ENCODE peak calls at places on chromosomes 1 and 21, in seven cellular contexts. One of them, this sample, is unnamed.

GRCh38 chr1:226638001-226638601 is 89.5 kb downstream of the STUM start:
- DNase-seq in HepG2: no peak
- DNase-seq in SK-N-SH: no peak
- DNase-seq in A549: no peak
- DNase-seq in K562: no peak
- DNase-seq in GM12878: no peak
- DNase-seq in HCT116: no peak
- DNase-seq in this sample: no peak

GRCh38 chr21:16870116-16870515 is 642.7 kb upstream of the CXADR start:
- DNase-seq in K562: no peak
- DNase-seq in HCT116: no peak
- DNase-seq in SK-N-SH: no peak
- DNase-seq in A549: no peak
- DNase-seq in GM12878: no peak
- DNase-seq in HepG2: no peak
- DNase-seq in this sample: no peak

GRCh38 chr1:111222308-111223125 is 5.0 kb upstream of the CHI3L2 start:
- DNase-seq in GM12878: peak; percentile 81
- DNase-seq in SK-N-SH: peak; percentile 85
- DNase-seq in A549: peak; percentile 58
- DNase-seq in K562: peak; percentile 92
- DNase-seq in HepG2: peak; percentile 62
- DNase-seq in HCT116: peak; percentile 70
- DNase-seq in this sample: peak; percentile 53

GRCh38 chr1:173429517-173430477 is 47.3 kb upstream of the PRDX6 start:
- DNase-seq in A549: peak; percentile 46
- DNase-seq in HCT116: peak; percentile 40
- DNase-seq in K562: peak; percentile 81
- DNase-seq in SK-N-SH: no peak
- DNase-seq in GM12878: no peak
- DNase-seq in HepG2: peak; percentile 39
- DNase-seq in this sample: no peak

GRCh38 chr1:229975047-229975446 is 92.0 kb upstream of the GALNT2 start:
- DNase-seq in HepG2: no peak
- DNase-seq in K562: no peak
- DNase-seq in GM12878: no peak
- DNase-seq in HCT116: no peak
- DNase-seq in A549: no peak
- DNase-seq in SK-N-SH: no peak
- DNase-seq in this sample: no peak

GRCh38 chr1:3349161-3349967 is 105.1 kb upstream of the ARHGEF16 start:
- DNase-seq in A549: peak; percentile 16
- DNase-seq in GM12878: no peak
- DNase-seq in SK-N-SH: no peak
- DNase-seq in HCT116: no peak
- DNase-seq in K562: peak; percentile 67
- DNase-seq in HepG2: peak; percentile 48
- DNase-seq in this sample: no peak

GRCh38 chr21:28148400-28149064 is 844.1 kb downstream of the LTN1 start:
- DNase-seq in GM12878: no peak
- DNase-seq in K562: no peak
- DNase-seq in A549: no peak
- DNase-seq in SK-N-SH: no peak
- DNase-seq in HCT116: no peak
- DNase-seq in HepG2: no peak
- DNase-seq in this sample: no peak

GRCh38 chr21:38306833-38307232 is 50.0 kb downstream of the KCNJ15 start:
- DNase-seq in HCT116: no peak
- DNase-seq in SK-N-SH: no peak
- DNase-seq in A549: no peak
- DNase-seq in K562: no peak
- DNase-seq in GM12878: no peak
- DNase-seq in HepG2: no peak
- DNase-seq in this sample: no peak

GRCh38 chr21:14762734-14763694 is 216.9 kb upstream of the SAMSN1 start:
- DNase-seq in HCT116: no peak
- DNase-seq in HepG2: no peak
- DNase-seq in K562: peak; percentile 54
- DNase-seq in SK-N-SH: no peak
- DNase-seq in GM12878: peak; percentile 82
- DNase-seq in A549: no peak
- DNase-seq in this sample: no peak

GRCh38 chr1:195902779-195903178 is 705.5 kb downstream of the KCNT2 start:
- DNase-seq in K562: no peak
- DNase-seq in GM12878: no peak
- DNase-seq in HCT116: no peak
- DNase-seq in A549: no peak
- DNase-seq in HepG2: no peak
- DNase-seq in SK-N-SH: no peak
- DNase-seq in this sample: no peak

GRCh38 chr1:213163278-213163711 is 112.3 kb downstream of the RPS6KC1 start:
- DNase-seq in HCT116: no peak
- DNase-seq in GM12878: no peak
- DNase-seq in HepG2: no peak
- DNase-seq in SK-N-SH: no peak
- DNase-seq in K562: no peak
- DNase-seq in A549: no peak
- DNase-seq in this sample: no peak

GRCh38 chr1:3504151-3504822 is 49.8 kb downstream of the ARHGEF16 start:
- DNase-seq in HepG2: no peak
- DNase-seq in HCT116: peak; percentile 48
- DNase-seq in A549: peak; percentile 65
- DNase-seq in SK-N-SH: no peak
- DNase-seq in K562: no peak
- DNase-seq in GM12878: no peak
- DNase-seq in this sample: peak; percentile 69

GRCh38 chr1:105459759-105460158 is 1596.7 kb upstream of the PRMT6 start:
- DNase-seq in A549: no peak
- DNase-seq in HepG2: no peak
- DNase-seq in GM12878: no peak
- DNase-seq in K562: no peak
- DNase-seq in SK-N-SH: no peak
- DNase-seq in HCT116: no peak
- DNase-seq in this sample: no peak

GRCh38 chr1:17404820-17405219 is 32.8 kb downstream of the PADI6 start:
- DNase-seq in A549: no peak
- DNase-seq in GM12878: no peak
- DNase-seq in K562: no peak
- DNase-seq in SK-N-SH: no peak
- DNase-seq in HCT116: no peak
- DNase-seq in HepG2: no peak
- DNase-seq in this sample: no peak

GRCh38 chr1:96756789-96757188 is 35.2 kb downstream of the PTBP2 start:
- DNase-seq in A549: no peak
- DNase-seq in HCT116: no peak
- DNase-seq in HepG2: peak; percentile 9
- DNase-seq in K562: no peak
- DNase-seq in SK-N-SH: no peak
- DNase-seq in GM12878: no peak
- DNase-seq in this sample: no peak

DNA sequence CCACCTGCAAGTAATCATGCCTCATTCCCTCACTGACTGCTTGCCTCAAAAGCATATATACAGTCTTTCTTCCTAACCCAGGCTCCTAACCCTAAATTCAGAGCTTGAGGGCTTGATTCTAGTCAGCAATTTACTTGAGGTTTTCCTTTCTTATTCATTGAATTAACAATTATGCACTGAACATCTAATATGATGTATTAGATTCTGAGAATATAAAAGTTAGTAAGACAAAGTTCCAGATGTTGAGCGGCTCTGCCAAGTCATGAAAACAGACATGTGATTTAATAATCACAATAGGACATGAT is 1.0 kb upstream of the AIM2 start:
- DNase-seq in A549: no peak
- DNase-seq in SK-N-SH: no peak
- DNase-seq in HepG2: no peak
- DNase-seq in GM12878: no peak
- DNase-seq in HCT116: no peak
- DNase-seq in K562: no peak
- DNase-seq in this sample: no peak
- H3K4me3 ChIP-seq in A549: no peak overlapping the region
- H3K4me3 ChIP-seq in SK-N-SH: no peak overlapping the region
- H3K4me3 ChIP-seq in HepG2: no peak overlapping the region
- H3K4me3 ChIP-seq in GM12878: peak overlapping the region; percentile 64
- H3K4me3 ChIP-seq in HCT116: no peak overlapping the region
- H3K4me3 ChIP-seq in K562: no peak overlapping the region
- H3K4me3 ChIP-seq in this sample: no peak overlapping the region

DNA sequence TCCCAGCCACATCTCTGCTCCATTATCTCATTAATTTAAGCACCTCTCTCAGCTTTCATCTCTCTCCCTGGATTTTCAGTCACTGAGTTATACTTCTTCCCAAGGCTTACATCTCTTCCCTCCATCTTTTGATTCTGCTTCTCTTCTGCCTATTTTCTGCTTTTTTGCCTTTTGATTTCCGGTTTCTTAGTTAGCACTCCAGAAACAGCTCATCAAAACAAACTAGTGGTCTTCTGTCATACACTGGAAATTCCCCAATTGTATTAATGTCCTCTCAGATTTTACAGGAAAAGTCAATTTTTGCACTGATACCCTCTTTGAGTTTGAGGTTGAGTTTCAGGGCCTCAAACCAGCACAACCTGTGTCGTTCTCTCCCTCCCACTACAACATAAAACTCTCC is 1.5 kb downstream of the LCE3E start:
- DNase-seq in SK-N-SH: no peak
- DNase-seq in A549: no peak
- DNase-seq in K562: no peak
- DNase-seq in HepG2: no peak
- DNase-seq in GM12878: no peak
- DNase-seq in HCT116: no peak
- DNase-seq in this sample: no peak
- H3K9me3 ChIP-seq in SK-N-SH: no peaks in the 10 kb centered on the region
- H3K9me3 ChIP-seq in A549: peaks cover 11% of the 10 kb centered on the region
- H3K9me3 ChIP-seq in K562: no peaks in the 10 kb centered on the region
- H3K9me3 ChIP-seq in HepG2: no peaks in the 10 kb centered on the region
- H3K9me3 ChIP-seq in GM12878: peaks cover under 1% of the 10 kb centered on the region
- H3K9me3 ChIP-seq in HCT116: no peaks in the 10 kb centered on the region
- H3K9me3 ChIP-seq in this sample: no peaks in the 10 kb centered on the region

DNA sequence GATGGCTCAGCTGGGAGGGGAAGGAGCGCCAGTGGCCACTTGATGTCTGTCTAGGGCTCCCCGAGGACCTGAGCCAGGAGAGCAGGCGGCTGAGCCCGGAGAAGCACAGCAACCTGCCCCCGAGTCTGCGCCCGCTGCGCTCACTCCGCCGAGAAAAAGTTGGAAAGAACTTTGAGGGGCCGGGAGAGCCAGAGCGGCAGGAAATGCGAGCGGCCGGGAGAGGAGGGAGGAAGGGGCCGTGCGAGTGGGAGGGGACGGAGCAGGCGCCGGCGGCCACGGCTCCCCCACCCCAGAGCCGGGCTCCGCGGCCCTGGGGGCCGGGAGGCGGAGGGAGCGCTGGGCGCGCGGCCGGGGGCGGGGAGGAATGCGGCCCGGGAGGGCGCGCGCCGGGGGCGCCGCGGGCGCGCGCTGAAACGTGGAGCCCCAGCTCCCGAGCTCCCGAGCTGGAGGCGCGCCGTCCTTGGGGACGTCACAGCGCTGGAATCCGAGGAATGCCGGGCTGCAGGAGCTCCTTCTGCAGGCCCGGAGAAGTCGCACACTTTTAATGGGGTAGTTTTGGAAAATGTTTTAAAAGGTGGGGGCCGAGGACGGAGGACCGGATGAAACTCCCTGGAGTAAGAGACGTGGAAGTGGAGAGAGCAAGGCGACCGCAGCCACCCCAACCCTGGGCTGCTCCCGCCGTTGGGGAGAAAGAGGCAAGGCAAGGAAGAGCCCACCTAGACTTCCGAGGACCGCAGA is at the start of gene PTPN14:
- DNase-seq in A549: peak; percentile 91
- DNase-seq in K562: peak; percentile 54
- DNase-seq in SK-N-SH: peak; percentile 91
- DNase-seq in HepG2: peak; percentile 82
- DNase-seq in GM12878: no peak
- DNase-seq in HCT116: peak; percentile 85
- DNase-seq in this sample: no peak
- TF ChIP-seq REST in A549: no peak
- TF ChIP-seq REST in K562: no peak
- TF ChIP-seq REST in SK-N-SH: no peak
- TF ChIP-seq REST in HepG2: no peak
- TF ChIP-seq REST in GM12878: no peak
- TF ChIP-seq REST in HCT116: no peak
- TF ChIP-seq REST in this sample: no peak

GRCh38 chr1:4653328-4653660 is 1.1 kb upstream of the AJAP1 start:
- DNase-seq in K562: no peak
- DNase-seq in GM12878: no peak
- DNase-seq in HepG2: no peak
- DNase-seq in SK-N-SH: no peak
- DNase-seq in HCT116: no peak
- DNase-seq in A549: no peak
- DNase-seq in this sample: no peak

GRCh38 chr1:4654764-4655673 is 610 bp downstream of the AJAP1 start:
- DNase-seq in SK-N-SH: peak; percentile 82
- DNase-seq in HCT116: no peak
- DNase-seq in GM12878: no peak
- DNase-seq in K562: no peak
- DNase-seq in A549: no peak
- DNase-seq in HepG2: no peak
- DNase-seq in this sample: no peak

GRCh38 chr1:4652631-4653327 is 1.6 kb upstream of the AJAP1 start:
- DNase-seq in GM12878: no peak
- DNase-seq in SK-N-SH: peak; percentile 92
- DNase-seq in A549: peak; percentile 62
- DNase-seq in HepG2: peak; percentile 16
- DNase-seq in K562: peak; percentile 89
- DNase-seq in HCT116: peak; percentile 8
- DNase-seq in this sample: no peak

GRCh38 chr1:4655674-4656532 is 1.5 kb downstream of the AJAP1 start:
- DNase-seq in A549: peak; percentile 76
- DNase-seq in HCT116: no peak
- DNase-seq in SK-N-SH: peak; percentile 87
- DNase-seq in GM12878: no peak
- DNase-seq in K562: peak; percentile 22
- DNase-seq in HepG2: no peak
- DNase-seq in this sample: no peak

DNA sequence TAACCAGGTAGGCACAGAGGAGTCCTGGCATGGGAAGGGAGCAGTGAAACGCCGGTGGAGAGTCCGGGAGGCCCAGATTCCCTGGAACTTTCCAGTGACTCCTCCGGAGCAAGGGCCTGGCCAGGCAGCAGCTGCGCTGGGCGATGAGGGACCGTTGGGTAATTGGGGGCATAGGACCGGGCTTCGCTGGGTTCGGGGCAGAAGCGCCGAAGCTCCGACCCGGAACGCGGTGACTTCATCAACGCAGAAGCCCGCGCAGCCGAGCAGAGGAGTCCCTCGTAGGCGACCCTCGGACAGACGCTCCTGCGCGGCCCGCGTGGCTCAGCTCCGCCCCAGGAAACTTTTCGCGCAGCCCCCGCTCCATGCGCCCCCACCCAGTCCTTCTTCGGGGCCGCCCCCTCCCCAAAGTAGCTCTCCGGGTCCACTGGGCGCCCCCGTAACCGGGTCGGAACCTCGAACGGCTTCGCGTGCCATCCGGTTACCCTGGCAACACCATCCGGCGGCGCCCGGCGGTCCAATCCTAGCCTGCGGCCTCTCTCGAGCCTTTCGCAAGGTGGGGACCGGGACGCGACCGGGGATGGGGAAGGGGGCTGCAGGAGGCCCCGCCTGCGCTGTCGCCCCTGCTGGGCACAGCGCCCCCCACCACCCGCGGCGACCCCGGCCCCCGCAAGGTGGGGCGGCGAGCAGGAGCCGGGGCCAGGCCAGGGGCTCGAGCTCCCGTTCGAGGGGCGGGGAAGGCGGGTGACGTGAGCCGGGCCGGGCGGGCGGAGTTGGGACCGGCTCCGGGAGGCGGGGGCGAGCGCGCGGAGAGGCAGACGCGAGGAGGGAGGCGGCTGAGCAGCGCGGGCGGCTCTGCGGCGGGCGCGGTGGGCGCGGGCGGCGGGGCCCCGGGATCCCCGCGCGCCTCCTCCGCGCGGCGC is at the start of gene AJAP1:
- DNase-seq in K562: no peak
- DNase-seq in GM12878: no peak
- DNase-seq in SK-N-SH: peak; percentile 78
- DNase-seq in HepG2: no peak
- DNase-seq in A549: no peak
- DNase-seq in HCT116: no peak
- DNase-seq in this sample: no peak
- H3K4me3 ChIP-seq in K562: no peak within 1 kb of the TSS
- H3K4me3 ChIP-seq in GM12878: no peak within 1 kb of the TSS
- H3K4me3 ChIP-seq in SK-N-SH: peak within 1 kb of the TSS; percentile 45
- H3K4me3 ChIP-seq in HepG2: no peak within 1 kb of the TSS
- H3K4me3 ChIP-seq in A549: peak within 1 kb of the TSS; percentile 45
- H3K4me3 ChIP-seq in HCT116: no peak within 1 kb of the TSS
- H3K4me3 ChIP-seq in this sample: no peak within 1 kb of the TSS

This sample was measured in Panc1.